ENCODE peak calls at places on chromosomes 16 and 17, in five cellular contexts. B is HFFc6; Z is NCI-H1048; P is effector memory CD4-positive, alpha-beta T cell; A is stimulated activated CD4-positive, alpha-beta T cell treated with anti-CD3 and anti-CD28 coated beads, Interleukin-15, amount 100 ng/mL, for 1 hour. L is an unnamed sample.

GRCh38 chr17:43431741-43432523 is 33.1 kb downstream of the ARL4D start:
- DNase-seq in B (no peak), Z (no peak), P (no peak), A (no peak), L (no peak)

GRCh38 chr17:54754560-54754959 is 146.1 kb upstream of the TOM1L1 start:
- DNase-seq in B (no peak), Z (no peak), P (no peak), A (no peak), L (no peak)

GRCh38 chr17:42475121-42475520 is 16.4 kb downstream of the ATP6V0A1 start:
- DNase-seq in B (no peak), Z (no peak), P (no peak), A (no peak), L (no peak)

GRCh38 chr17:51260960-51261958 is 913 bp downstream of the UTP18 start:
- DNase-seq in B (no peak), Z (peak; percentile 10), P (peak; percentile 71), A (peak; percentile 64), L (peak; percentile 50)

GRCh38 chr17:83064021-83064731 is 15.2 kb upstream of the METRNL start:
- DNase-seq in B (no peak), Z (no peak), P (no peak), A (no peak), L (no peak)

GRCh38 chr16:31528726-31529397 is 1.2 kb downstream of the AHSP start:
- DNase-seq in B (no peak), Z (no peak), P (no peak), A (no peak), L (no peak)

GRCh38 chr16:13543850-13544249 is 376.1 kb upstream of the ERCC4 start:
- DNase-seq in B (no peak), Z (no peak), P (no peak), A (no peak), L (no peak)

GRCh38 chr16:66469291-66469931 is 42.3 kb downstream of the BEAN1 start:
- DNase-seq in B (no peak), Z (no peak), P (no peak), A (no peak), L (no peak)

GRCh38 chr17:79671387-79671752 is 59.4 kb upstream of the ENPP7 start:
- DNase-seq in B (no peak), Z (no peak), P (no peak), A (no peak), L (no peak)

GRCh38 chr16:82651921-82652601 is 25.3 kb downstream of the CDH13 start:
- DNase-seq in B (no peak), Z (no peak), P (no peak), A (no peak), L (no peak)

GRCh38 chr17:2796164-2797140 is at the start of gene RAP1GAP2:
- DNase-seq in B (no peak), Z (no peak), P (peak; percentile 71), A (peak; percentile 49), L (peak; percentile 56)

GRCh38 chr17:39461911-39462641 is 790 bp downstream of the CDK12 start:
- DNase-seq in B (peak; percentile 9), Z (no peak), P (no peak), A (peak; percentile 43), L (peak; percentile 41)

GRCh38 chr16:68790130-68790761 is 53.1 kb upstream of the TANGO6 start:
- DNase-seq in B (peak; percentile 48), Z (no peak), P (no peak), A (no peak), L (no peak)

GRCh38 chr16:4052801-4053662 is 63.2 kb downstream of the ADCY9 start:
- DNase-seq in B (peak; percentile 71), Z (no peak), P (no peak), A (no peak), L (peak; percentile 75)

GRCh38 chr17:34930283-34930682 is 31.0 kb downstream of the CCT6B start:
- DNase-seq in B (no peak), Z (no peak), P (no peak), A (no peak), L (no peak)

GRCh38 chr16:24440296-24440695 is 99.1 kb upstream of the RBBP6 start:
- DNase-seq in B (no peak), Z (no peak), P (no peak), A (no peak), L (no peak)

GRCh38 chr16:55853114-55853513 is 20.2 kb upstream of the CES1 start:
- DNase-seq in B (peak; percentile 19), Z (no peak), P (no peak), A (no peak), L (no peak)

GRCh38 chr16:89971495-89972243 is 23.1 kb downstream of the DEF8 start:
- DNase-seq in B (no peak), Z (no peak), P (no peak), A (no peak), L (no peak)

GRCh38 chr17:61285483-61286320 is 113.9 kb upstream of the TBX2 start:
- DNase-seq in B (peak; percentile 84), Z (no peak), P (no peak), A (no peak), L (no peak)

GRCh38 chr16:57184890-57185445 is 871 bp downstream of the PSME3IP1 start:
- DNase-seq in B (no peak), Z (no peak), P (no peak), A (no peak), L (peak; percentile 46)

GRCh38 chr17:64736804-64737492 is 74.8 kb upstream of the SMURF2 start:
- DNase-seq in B (peak; percentile 68), Z (no peak), P (no peak), A (no peak), L (no peak)

GRCh38 chr17:43468746-43469544 is 14.8 kb upstream of the DHX8 start:
- DNase-seq in B (peak; percentile 95), Z (no peak), P (no peak), A (no peak), L (no peak)